ENCODE peak calls at places on chromosome 12, in four cellular contexts. R, N, L and W are unnamed samples.

GRCh38 chr12:74412607-74413230 is 124.9 kb upstream of the ATXN7L3B start:
- DNase-seq in R (peak), N (no peak), L (no peak), W (no peak)

GRCh38 chr12:12807970-12808702 is 5.0 kb upstream of the DDX47 start:
- DNase-seq in R (peak), N (no peak), L (peak), W (no peak)

GRCh38 chr12:19546611-19547162 is 107.4 kb downstream of the AEBP2 start:
- DNase-seq in R (peak), L (no peak), N (peak), W (no peak)

GRCh38 chr12:130281157-130281799 is 56.4 kb upstream of the PIWIL1 start:
- DNase-seq in N (no peak), R (peak), L (no peak), W (no peak)

GRCh38 chr12:77133566-77133965 is 68.2 kb upstream of the E2F7 start:
- DNase-seq in R (peak), N (no peak), L (no peak), W (no peak)

GRCh38 chr12:56321027-56321426 is 5.2 kb upstream of the CNPY2 start:
- DNase-seq in L (no peak), R (peak), N (no peak), W (no peak)

GRCh38 chr12:15662983-15663659 is 126.1 kb downstream of the EPS8 start:
- DNase-seq in N (no peak), R (no peak), L (no peak), W (no peak)

GRCh38 chr12:95548056-95548538 is 3.2 kb downstream of the USP44 start:
- DNase-seq in N (no peak), R (peak), L (peak), W (no peak)

GRCh38 chr12:117362391-117362790 is 965 bp upstream of the NOS1 start:
- DNase-seq in R (no peak), N (no peak), L (no peak), W (no peak)

GRCh38 chr12:3137268-3137761 is 60.1 kb downstream of the TSPAN9 start:
- DNase-seq in L (no peak), N (no peak), R (peak), W (no peak)

GRCh38 chr12:29589852-29590251 is 92.4 kb upstream of the OVCH1 start:
- DNase-seq in N (no peak), R (no peak), L (no peak), W (no peak)

GRCh38 chr12:67720383-67720856 is 71.9 kb downstream of the DYRK2 start:
- DNase-seq in L (peak), N (no peak), R (peak), W (peak)

GRCh38 chr12:6934110-6934509 is 6.4 kb downstream of the ATN1 start:
- DNase-seq in R (peak), L (no peak), N (no peak), W (peak)

GRCh38 chr12:118337194-118337838 is 35.4 kb downstream of the TAOK3 start:
- DNase-seq in R (peak), L (no peak), N (no peak), W (no peak)

GRCh38 chr12:3753549-3754284 is 808 bp upstream of the CRACR2A start:
- DNase-seq in R (peak), N (no peak), L (peak), W (no peak)

GRCh38 chr12:1611775-1612174 is 17.3 kb upstream of the WNT5B start:
- DNase-seq in N (no peak), L (no peak), R (peak), W (peak)

GRCh38 chr12:57766464-57767311 is at the start of gene CYP27B1:
- DNase-seq in N (no peak), R (peak), L (no peak), W (no peak)
- H3K4me3 ChIP-seq in N (peak), R (peak), L (peak), W (peak)

GRCh38 chr12:33830070-33830469 is 192.2 kb upstream of the ALG10 start:
- DNase-seq in R (no peak), N (no peak), L (no peak), W (no peak)

GRCh38 chr12:33825442-33825841 is 196.9 kb upstream of the ALG10 start:
- DNase-seq in R (no peak), N (no peak), L (no peak), W (no peak)

GRCh38 chr12:33828326-33828725 is 194.0 kb upstream of the ALG10 start:
- DNase-seq in L (no peak), N (no peak), R (no peak), W (no peak)

DNA sequence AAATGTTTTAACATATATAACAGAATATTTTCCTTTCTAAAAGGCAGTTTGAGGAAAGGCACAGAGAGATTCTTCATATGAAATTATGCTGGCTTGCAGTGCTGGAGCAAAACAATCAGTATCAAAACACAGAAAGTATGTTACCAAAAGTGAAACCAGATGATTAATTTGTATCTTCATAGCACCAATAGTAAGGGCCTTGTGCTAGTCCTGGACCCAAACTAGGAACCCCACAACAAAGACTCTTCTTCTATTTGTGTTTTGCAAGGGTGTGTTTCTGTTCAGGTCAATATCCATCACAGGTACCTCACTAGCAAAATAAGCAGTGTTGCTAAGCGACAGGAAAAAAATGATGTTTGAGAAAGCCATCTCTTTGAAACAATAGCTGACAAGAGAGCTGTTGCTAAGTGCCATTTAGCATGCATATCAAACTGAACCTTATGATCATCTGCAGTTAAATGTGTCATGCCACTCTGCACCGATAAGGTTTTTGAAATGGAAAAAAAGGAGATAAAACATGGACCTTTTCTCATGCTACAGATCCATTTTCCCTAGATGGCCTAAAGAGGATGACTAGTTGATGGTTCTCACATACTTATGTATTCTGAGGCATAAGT is 196.2 kb upstream of the ALG10 start:
- DNase-seq in R (no peak), N (no peak), L (no peak), W (no peak)
- H3K4me3 ChIP-seq in R (no peak), N (no peak), L (no peak), W (no peak)

DNA sequence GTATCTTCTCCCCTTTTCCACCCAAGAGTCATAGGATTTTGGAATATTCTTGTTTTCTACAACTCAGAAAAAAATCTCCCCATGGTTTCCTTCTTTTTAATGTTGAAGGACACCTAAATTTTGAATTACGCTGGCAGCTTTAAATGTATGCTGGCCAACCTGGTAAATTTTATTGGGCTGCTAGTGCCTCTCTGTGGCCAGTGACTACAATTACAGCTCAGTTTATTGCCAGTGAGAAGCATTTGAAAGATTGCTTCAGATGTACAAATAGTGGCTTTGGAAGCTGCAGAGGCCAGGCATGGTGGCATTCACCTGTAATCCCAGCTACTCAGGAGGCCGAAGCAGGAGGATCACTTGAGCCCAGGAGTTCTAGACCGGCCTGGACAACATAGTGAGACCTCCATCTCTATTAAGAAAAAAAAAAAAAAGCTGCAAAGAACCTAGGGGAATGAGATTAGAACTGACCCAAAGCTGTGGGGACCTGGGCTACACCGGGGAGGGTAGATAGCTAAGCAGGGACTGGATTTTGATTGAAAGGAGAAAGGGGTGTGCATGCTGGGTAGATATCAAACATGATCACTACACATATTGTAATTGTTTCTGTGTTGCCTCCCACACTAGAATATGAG is 7.6 kb upstream of the RAB21 start:
- DNase-seq in N (no peak), L (no peak), R (peak), W (peak)
- H3K4me3 ChIP-seq in N (no peak), L (no peak), R (no peak), W (no peak)

GRCh38 chr12:89453121-89453520 is 71.5 kb downstream of the GALNT4 start:
- DNase-seq in N (no peak), R (no peak), L (no peak), W (no peak)

GRCh38 chr12:89453579-89453978 is 71.0 kb downstream of the GALNT4 start:
- DNase-seq in L (no peak), N (no peak), R (peak), W (no peak)

GRCh38 chr12:89450922-89451321 is 73.7 kb downstream of the GALNT4 start:
- DNase-seq in L (no peak), R (peak), N (no peak), W (no peak)

GRCh38 chr12:89454080-89454848 is 70.3 kb downstream of the GALNT4 start:
- DNase-seq in L (no peak), R (peak), N (no peak), W (no peak)

GRCh38 chr12:89451876-89452275 is 72.7 kb downstream of the GALNT4 start:
- DNase-seq in N (no peak), L (peak), R (peak), W (peak)
- H3K4me3 ChIP-seq in N (no peak), L (no peak), R (peak), W (no peak)

GRCh38 chr12:51822261-51822616 is 26.3 kb downstream of the FIGNL2 start:
- DNase-seq in R (no peak), L (no peak), N (no peak), W (no peak)
- H3K4me3 ChIP-seq in R (peak), L (no peak), N (no peak), W (peak)

GRCh38 chr12:85835417-85835809 is 796 bp downstream of the RASSF9 start:
- DNase-seq in R (peak), N (no peak), L (no peak), W (no peak)

GRCh38 chr12:85833558-85833957 is 2.7 kb downstream of the RASSF9 start:
- DNase-seq in R (no peak), L (no peak), N (no peak), W (no peak)

GRCh38 chr12:85836716-85837100 is 499 bp upstream of the RASSF9 start:
- DNase-seq in N (no peak), R (no peak), L (no peak), W (no peak)

GRCh38 chr12:85835810-85836715 is at the start of gene RASSF9:
- DNase-seq in R (peak), N (no peak), L (peak), W (peak)

GRCh38 chr12:85834378-85834777 is 1.8 kb downstream of the RASSF9 start:
- DNase-seq in R (peak), L (no peak), N (no peak), W (no peak)
- H3K4me3 ChIP-seq in R (peak), L (peak), N (peak), W (no peak)

GRCh38 chr12:53938276-53939140 is at the start of gene HOXC13:
- DNase-seq in N (peak), L (no peak), R (peak), W (peak)
- H3K4me3 ChIP-seq in N (peak), L (no peak), R (peak), W (peak)